ENCODE peak calls at places on chromosomes 1 and 21, in ten cellular contexts. B is Karpas-422, N is sigmoid colon, S is H7, L is adrenal gland, O is IMR-90, X is lower leg skin, R is mammary epithelial cell, U is choroid plexus epithelial cell, E is psoas muscle. Y is an unnamed sample.

GRCh38 chr21:20698585-20698984 is 299.6 kb upstream of the NCAM2 start:
- DNase-seq in B (no peak), N (no peak), S (no peak), L (no peak), O (no peak), X (no peak), R (no peak), U (no peak), E (no peak), Y (no peak)

GRCh38 chr1:68197891-68198290 is 34.4 kb downstream of the WLS start:
- DNase-seq in B (no peak), N (no peak), S (no peak), L (no peak), O (peak; percentile 49), X (no peak), R (peak; percentile 87), U (no peak), E (no peak), Y (no peak)

GRCh38 chr1:245812278-245812677 is 657.5 kb downstream of the KIF26B start:
- DNase-seq in B (no peak), N (no peak), S (no peak), L (no peak), O (no peak), X (no peak), R (no peak), U (no peak), E (no peak), Y (no peak)

GRCh38 chr1:92808353-92808752 is 23.4 kb upstream of the EVI5 start:
- DNase-seq in B (no peak), N (no peak), S (no peak), L (no peak), O (no peak), X (no peak), R (peak; percentile 58), U (no peak), E (no peak), Y (no peak)

GRCh38 chr1:175548774-175549173 is 194.6 kb downstream of the TNR start:
- DNase-seq in B (no peak), N (no peak), S (no peak), L (peak; percentile 40), O (no peak), X (no peak), R (peak; percentile 79), U (no peak), E (no peak), Y (no peak)

GRCh38 chr1:179115181-179115580 is 33.3 kb downstream of the TOR3A start:
- DNase-seq in B (no peak), N (no peak), S (no peak), L (no peak), O (peak; percentile 67), X (no peak), R (no peak), U (no peak), E (no peak), Y (no peak)

GRCh38 chr1:99682291-99682751 is 36.4 kb downstream of the PALMD start:
- DNase-seq in B (no peak), N (no peak), S (no peak), L (no peak), O (peak; percentile 88), X (no peak), R (peak; percentile 80), U (peak; percentile 83), E (no peak), Y (peak; percentile 64)

GRCh38 chr1:109198043-109198695 is 15.5 kb upstream of the SARS1 start:
- DNase-seq in B (no peak), N (peak; percentile 77), S (no peak), L (peak; percentile 87), O (peak; percentile 91), X (peak; percentile 80), R (peak; percentile 90), U (peak; percentile 72), E (peak; percentile 17), Y (peak; percentile 85)

GRCh38 chr1:37448691-37449417 is 25.5 kb upstream of the ZC3H12A start:
- DNase-seq in B (no peak), N (no peak), S (no peak), L (no peak), O (peak; percentile 8), X (no peak), R (peak; percentile 93), U (no peak), E (no peak), Y (no peak)

GRCh38 chr1:221118176-221118937 is 239.1 kb downstream of the HLX start:
- DNase-seq in B (no peak), N (no peak), S (no peak), L (no peak), O (no peak), X (no peak), R (no peak), U (no peak), E (no peak), Y (no peak)

GRCh38 chr1:54800041-54800898 is 853 bp downstream of the TTC22 start:
- DNase-seq in B (no peak), N (peak; percentile 61), S (peak; percentile 57), L (no peak), O (no peak), X (peak; percentile 82), R (no peak), U (no peak), E (no peak), Y (no peak)

GRCh38 chr1:27672750-27673112 is 739 bp upstream of the IFI6 start:
- DNase-seq in B (no peak), N (no peak), S (no peak), L (no peak), O (peak; percentile 55), X (no peak), R (no peak), U (peak; percentile 68), E (no peak), Y (peak; percentile 32)

GRCh38 chr21:43917515-43918384 is 52.7 kb downstream of the AGPAT3 start:
- DNase-seq in B (peak; percentile 58), N (peak; percentile 41), S (peak; percentile 51), L (no peak), O (no peak), X (no peak), R (peak; percentile 26), U (no peak), E (no peak), Y (no peak)
- H3K4me3 ChIP-seq in B (peak overlapping the region; percentile 69), N (peak overlapping the region; percentile 46), S (no peak overlapping the region), L (no peak overlapping the region), O (no peak overlapping the region), X (no peak overlapping the region), R (peak overlapping the region; percentile 48), U (no peak overlapping the region), E (peak overlapping the region; percentile 50), Y (no peak overlapping the region)

DNA sequence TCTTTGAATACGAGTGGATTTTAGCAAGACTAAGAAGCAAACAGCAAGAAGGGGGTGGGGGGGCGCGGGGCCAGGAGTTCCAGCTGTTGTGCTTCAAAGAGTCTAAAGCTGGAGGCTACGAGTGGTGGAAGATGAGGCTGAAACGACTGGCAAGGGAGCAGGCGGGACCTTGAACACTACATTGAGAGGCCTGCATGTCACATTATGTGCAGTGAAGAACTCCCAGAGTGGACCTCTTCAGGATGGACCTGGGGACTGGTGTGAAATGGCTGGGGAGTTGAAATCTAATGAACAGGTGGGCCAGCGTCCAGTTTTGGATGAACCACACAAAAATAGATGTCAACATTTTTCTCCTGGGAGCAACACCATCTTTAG is 1.1 kb downstream of the GPX7 start:
- DNase-seq in B (peak; percentile 45), N (no peak), S (no peak), L (no peak), O (no peak), X (no peak), R (no peak), U (no peak), E (no peak), Y (no peak)
- H3K4me3 ChIP-seq in B (peak overlapping the region; percentile 87), N (peak overlapping the region; percentile 65), S (no peak overlapping the region), L (no peak overlapping the region), O (no peak overlapping the region), X (no peak overlapping the region), R (no peak overlapping the region), U (no peak overlapping the region), E (peak overlapping the region; percentile 68), Y (peak overlapping the region; percentile 44)

GRCh38 chr1:198643001-198643400 is 4.2 kb downstream of the PTPRC start:
- DNase-seq in B (no peak), N (no peak), S (no peak), L (no peak), O (no peak), X (no peak), R (no peak), U (no peak), E (no peak), Y (no peak)
- H3K4me3 ChIP-seq in B (no peak overlapping the region), N (no peak overlapping the region), S (no peak overlapping the region), L (no peak overlapping the region), O (no peak overlapping the region), X (no peak overlapping the region), R (no peak overlapping the region), U (no peak overlapping the region), E (no peak overlapping the region), Y (no peak overlapping the region)

GRCh38 chr21:37531402-37532042 is 164.9 kb downstream of the DYRK1A start:
- DNase-seq in B (no peak), N (no peak), S (no peak), L (no peak), O (no peak), X (no peak), R (no peak), U (no peak), E (peak; percentile 35), Y (no peak)
- H3K4me3 ChIP-seq in B (no peak overlapping the region), N (no peak overlapping the region), S (no peak overlapping the region), L (no peak overlapping the region), O (no peak overlapping the region), X (no peak overlapping the region), R (no peak overlapping the region), U (no peak overlapping the region), E (peak overlapping the region; percentile 29), Y (no peak overlapping the region)